ENCODE peak calls at places on chromosomes 12 and 14, in four cellular contexts. C is HepG2, Q is K562, A is GM12878. R is an unnamed sample.

GRCh38 chr14:98707522-98707921 is 564.5 kb downstream of the BCL11B start:
- DNase-seq in C (no peak), Q (no peak), A (no peak), R (no peak)

GRCh38 chr12:131065279-131065678 is 111.6 kb downstream of the ADGRD1 start:
- DNase-seq in C (no peak), Q (no peak), A (no peak), R (no peak)

GRCh38 chr12:26566186-26566585 is 266.8 kb downstream of the ITPR2 start:
- DNase-seq in C (no peak), Q (no peak), A (no peak), R (no peak)

GRCh38 chr12:79409562-79409961 is 281.2 kb downstream of the PAWR start:
- DNase-seq in C (no peak), Q (no peak), A (no peak), R (no peak)

GRCh38 chr14:36268957-36269734 is 51.3 kb downstream of the MBIP start:
- DNase-seq in C (no peak), Q (no peak), A (no peak), R (no peak)

GRCh38 chr14:67883717-67884116 is 64.1 kb downstream of the RAD51B start:
- DNase-seq in C (no peak), Q (no peak), A (no peak), R (peak)

GRCh38 chr14:24848427-24848826 is 201.5 kb downstream of the STXBP6 start:
- DNase-seq in C (no peak), Q (no peak), A (no peak), R (no peak)

GRCh38 chr12:89390802-89391673 is 38.7 kb upstream of the DUSP6 start:
- DNase-seq in C (peak), Q (peak), A (no peak), R (peak)

GRCh38 chr12:6767301-6767591 is 1.1 kb downstream of the PTMS start:
- DNase-seq in C (no peak), Q (no peak), A (no peak), R (no peak)

GRCh38 chr14:25371053-25371452 is 321.1 kb upstream of the STXBP6 start:
- DNase-seq in C (no peak), Q (no peak), A (no peak), R (no peak)

GRCh38 chr12:106179086-106179485 is 40.3 kb upstream of the NUAK1 start:
- DNase-seq in C (peak), Q (no peak), A (no peak), R (no peak)
- TF ChIP-seq MYC in C (no peak), Q (no peak), A (no peak), R (no peak)

GRCh38 chr12:11321980-11322379 is 11.7 kb upstream of the PRB4 start:
- DNase-seq in C (no peak), Q (no peak), A (no peak), R (no peak)
- TF ChIP-seq USF2 in C (no peak), Q (no peak), A (no peak), R (no peak)

GRCh38 chr12:75760481-75761324 is 249.3 kb upstream of the KRR1 start:
- DNase-seq in C (no peak), Q (no peak), A (no peak), R (no peak)

GRCh38 chr12:75756771-75757170 is 245.4 kb upstream of the KRR1 start:
- DNase-seq in C (no peak), Q (no peak), A (no peak), R (no peak)

GRCh38 chr12:75759196-75759595 is 247.8 kb upstream of the KRR1 start:
- DNase-seq in C (no peak), Q (no peak), A (no peak), R (no peak)

GRCh38 chr12:75756112-75756511 is 244.7 kb upstream of the KRR1 start:
- DNase-seq in C (no peak), Q (no peak), A (no peak), R (no peak)

DNA sequence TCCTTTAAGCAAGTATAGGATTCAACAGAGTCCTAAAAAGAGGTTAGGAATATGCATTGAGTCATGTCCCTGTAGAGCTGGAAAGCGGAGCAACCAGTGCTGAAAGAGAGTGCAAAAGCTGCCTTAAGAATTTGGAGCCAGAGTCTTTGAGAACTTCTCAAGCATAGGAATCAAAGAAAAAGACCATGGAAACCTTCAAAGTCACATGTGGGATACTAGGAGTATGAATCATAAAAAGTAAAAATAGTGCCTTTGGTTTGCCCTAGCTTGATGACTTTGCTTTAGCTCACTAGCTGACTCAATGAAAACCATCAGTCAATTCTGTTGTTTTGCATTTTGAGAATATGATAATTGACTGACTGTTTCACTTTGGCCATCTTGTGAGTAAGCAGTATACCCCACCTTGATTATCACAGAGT is 248.4 kb upstream of the KRR1 start:
- DNase-seq in C (no peak), Q (no peak), A (no peak), R (no peak)
- TF ChIP-seq BHLHE40 in C (no peak), Q (no peak), A (no peak), R (no peak)

GRCh38 chr12:122183588-122183940 is 641 bp downstream of the LRRC43 start:
- DNase-seq in C (no peak), Q (no peak), A (no peak), R (no peak)

GRCh38 chr12:122184522-122184921 is 1.6 kb downstream of the LRRC43 start:
- DNase-seq in C (no peak), Q (no peak), A (no peak), R (no peak)

GRCh38 chr12:122185494-122186082 is 2.7 kb downstream of the LRRC43 start:
- DNase-seq in C (no peak), Q (peak), A (no peak), R (no peak)

GRCh38 chr12:122185079-122185478 is 2.2 kb downstream of the LRRC43 start:
- DNase-seq in C (no peak), Q (no peak), A (no peak), R (no peak)

GRCh38 chr12:122182887-122183587 is at the start of gene LRRC43:
- DNase-seq in C (no peak), Q (no peak), A (no peak), R (no peak)
- TF ChIP-seq MYC in C (no peak), Q (no peak), A (no peak), R (no peak)

DNA sequence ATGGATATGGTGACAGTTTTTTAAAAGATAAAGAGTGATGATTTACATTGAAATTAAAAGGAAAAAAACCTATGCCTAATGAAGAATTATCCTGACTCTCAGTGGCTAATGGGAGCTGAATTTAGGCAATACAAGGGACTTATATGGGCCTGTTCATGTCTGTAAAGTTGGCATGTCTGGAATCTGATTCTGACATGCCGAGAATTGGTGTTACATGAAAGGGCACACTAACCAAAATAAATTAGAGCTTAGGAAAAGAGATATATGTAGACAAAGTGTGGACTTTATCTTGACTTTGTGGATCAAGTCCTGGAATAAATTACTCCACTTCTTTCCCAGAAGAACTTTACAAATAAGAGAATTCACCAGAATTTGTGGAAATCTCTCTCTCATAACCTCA is 1.1 kb downstream of the TDG start:
- DNase-seq in C (no peak), Q (no peak), A (no peak), R (no peak)
- TF ChIP-seq USF2 in C (no peak), Q (no peak), A (no peak), R (no peak)

GRCh38 chr12:49206389-49206788 is 17.5 kb upstream of the TUBA1A start:
- DNase-seq in C (no peak), Q (no peak), A (no peak), R (no peak)

GRCh38 chr12:49201595-49202295 is 12.9 kb upstream of the TUBA1A start:
- DNase-seq in C (no peak), Q (peak), A (no peak), R (peak)

GRCh38 chr12:49195734-49196133 is 6.9 kb upstream of the TUBA1A start:
- DNase-seq in C (no peak), Q (no peak), A (no peak), R (no peak)

GRCh38 chr12:49198431-49199155 is 9.7 kb upstream of the TUBA1A start:
- DNase-seq in C (no peak), Q (no peak), A (no peak), R (no peak)

DNA sequence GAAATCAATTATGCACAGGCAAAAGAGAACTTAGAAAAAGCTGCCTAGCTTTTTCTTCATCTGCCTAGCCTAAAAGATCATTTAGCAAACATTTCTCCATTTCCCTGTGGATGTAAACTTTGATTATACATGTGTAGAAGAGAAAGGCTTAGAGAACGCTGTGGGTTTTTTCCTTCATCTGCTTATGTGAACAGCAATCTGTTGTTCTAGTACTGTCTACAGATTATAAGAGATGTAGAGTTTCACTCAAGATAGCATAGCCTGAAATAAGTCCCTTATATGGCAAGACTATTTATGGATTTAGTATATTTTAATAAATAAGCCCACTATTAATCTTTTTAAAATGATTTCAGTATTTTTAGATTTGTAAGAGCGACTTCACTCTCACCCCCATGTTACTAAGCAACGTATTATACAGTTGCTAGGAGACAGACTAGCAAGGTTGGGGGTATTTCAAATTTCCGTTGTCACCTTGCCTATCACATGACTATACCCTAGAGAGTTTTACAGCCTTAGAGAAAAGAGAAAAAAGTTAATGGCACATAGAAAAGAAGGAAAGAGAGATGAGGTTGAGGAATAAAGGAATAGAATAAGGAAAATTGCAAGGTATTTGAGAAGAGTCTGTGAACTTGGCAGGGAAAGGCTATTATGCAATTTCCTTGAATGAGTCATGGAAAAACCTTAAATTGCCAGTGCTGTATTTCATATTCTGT is 12.2 kb upstream of the TUBA1A start:
- DNase-seq in C (no peak), Q (peak), A (peak), R (peak)
- TF ChIP-seq BHLHE40 in C (no peak), Q (no peak), A (peak), R (no peak)